ENCODE peak calls at places on chromosome 16, in seven cellular contexts. A is psoas muscle; N is heart left ventricle; T is stimulated activated CD8-positive, alpha-beta memory T cell treated with anti-CD3 and anti-CD28 coated beads, Interleukin-15, amount 100 ng/mL, for 24 hours; Y is GM23248; M is foreskin melanocyte; I is T-helper 1 cell. Z is an unnamed sample.

GRCh38 chr16:30748634-30749445 is 615 bp downstream of the PHKG2 start:
- DNase-seq in A (peak; percentile 50), M (no peak), T (no peak), Y (peak; percentile 74), N (peak; percentile 50), I (peak; percentile 16), Z (no peak)

GRCh38 chr16:80366023-80366422 is 174.8 kb upstream of the DYNLRB2 start:
- DNase-seq in T (no peak), A (no peak), Y (peak; percentile 29), M (no peak), I (no peak), N (no peak), Z (no peak)

GRCh38 chr16:82835487-82836160 is 208.9 kb downstream of the CDH13 start:
- DNase-seq in Y (peak; percentile 63), M (no peak), A (no peak), I (no peak), T (no peak), N (no peak), Z (no peak)

GRCh38 chr16:54366005-54366634 is 79.5 kb upstream of the IRX3 start:
- DNase-seq in N (no peak), Y (no peak), M (no peak), I (no peak), A (no peak), T (no peak), Z (no peak)

GRCh38 chr16:28157768-28158535 is 53.8 kb downstream of the XPO6 start:
- DNase-seq in M (peak; percentile 39), A (no peak), I (no peak), T (no peak), N (no peak), Y (peak; percentile 59), Z (no peak)

GRCh38 chr16:17318200-17318599 is 152.6 kb downstream of the XYLT1 start:
- DNase-seq in I (no peak), A (no peak), M (peak; percentile 32), Y (peak; percentile 67), T (no peak), N (no peak), Z (no peak)

GRCh38 chr16:2081685-2082084 is 33.9 kb downstream of the TSC2 start:
- DNase-seq in A (no peak), N (peak; percentile 65), Y (no peak), T (no peak), I (no peak), M (no peak), Z (no peak)

GRCh38 chr16:9256196-9256595 is 164.8 kb downstream of the HAPSTR1 start:
- DNase-seq in N (no peak), T (no peak), M (no peak), I (peak; percentile 11), A (no peak), Y (peak; percentile 16), Z (no peak)

GRCh38 chr16:75317101-75317522 is 65.7 kb upstream of the BCAR1 start:
- DNase-seq in T (no peak), I (no peak), A (no peak), N (peak; percentile 51), M (no peak), Y (peak; percentile 42), Z (no peak)

GRCh38 chr16:66972983-66973382 is 11.9 kb downstream of the CES3 start:
- DNase-seq in T (no peak), I (no peak), N (no peak), Y (no peak), A (no peak), M (no peak), Z (no peak)

GRCh38 chr16:12903325-12904040 is 2.1 kb downstream of the SHISA9 start:
- DNase-seq in N (no peak), Y (no peak), T (no peak), A (no peak), I (no peak), M (no peak), Z (no peak)

GRCh38 chr16:78496189-78496588 is 396.7 kb downstream of the WWOX start:
- DNase-seq in T (no peak), Y (no peak), N (no peak), A (no peak), I (no peak), M (no peak), Z (no peak)

GRCh38 chr16:89004209-89004831 is 27.3 kb upstream of the CBFA2T3 start:
- DNase-seq in Y (peak; percentile 18), I (no peak), T (no peak), N (peak; percentile 56), M (no peak), A (no peak), Z (no peak)

GRCh38 chr16:77833906-77834599 is 45.7 kb downstream of the VAT1L start:
- DNase-seq in Y (peak; percentile 82), N (no peak), T (no peak), M (peak; percentile 44), I (no peak), A (no peak), Z (no peak)

GRCh38 chr16:85460983-85461813 is 151.9 kb upstream of the GSE1 start:
- DNase-seq in N (peak; percentile 45), I (no peak), T (no peak), Y (peak; percentile 82), M (no peak), A (peak; percentile 65), Z (no peak)

GRCh38 chr16:85998868-85999729 is 100.1 kb downstream of the IRF8 start:
- DNase-seq in T (no peak), Y (no peak), I (peak; percentile 13), M (no peak), A (no peak), N (no peak), Z (no peak)

GRCh38 chr16:81292936-81293335 is 21.8 kb upstream of the GAN start:
- DNase-seq in N (no peak), I (no peak), T (no peak), Y (peak; percentile 3), A (no peak), M (no peak), Z (no peak)

GRCh38 chr16:30628628-30629342 is 18.6 kb upstream of the ZNF689 start:
- DNase-seq in M (no peak), I (peak; percentile 74), Y (peak; percentile 72), N (peak; percentile 86), T (peak; percentile 75), A (peak; percentile 88), Z (no peak)

Z was measured in BJ.